ENCODE peak calls at places on chromosomes 12 and 14, in six cellular contexts. R, U, B, E, N and O are unnamed samples.

GRCh38 chr12:132384916-132385315 is 55.5 kb upstream of the GALNT9 start:
- DNase-seq in R (no peak), N (no peak), B (no peak), U (peak; percentile 21), E (no peak), O (no peak)

GRCh38 chr14:105071942-105072341 is 6.7 kb upstream of the GPR132 start:
- DNase-seq in E (no peak), B (no peak), R (no peak), U (peak; percentile 66), N (no peak), O (peak; percentile 44)

GRCh38 chr14:106843951-106844483 is 1317.6 kb downstream of the TMEM121 start:
- DNase-seq in R (peak; percentile 75), U (peak; percentile 76), E (no peak), B (no peak), N (no peak), O (peak; percentile 74)

GRCh38 chr14:99325591-99325990 is 53.6 kb upstream of the BCL11B start:
- DNase-seq in B (no peak), U (no peak), R (no peak), E (no peak), N (no peak), O (no peak)

GRCh38 chr12:41188058-41188840 is at the start of gene PDZRN4:
- DNase-seq in E (peak; percentile 25), U (peak; percentile 79), B (peak; percentile 81), N (peak; percentile 13), R (no peak), O (no peak)

GRCh38 chr12:6925543-6926279 is 2.0 kb upstream of the ATN1 start:
- DNase-seq in E (peak; percentile 91), R (peak; percentile 77), N (peak; percentile 71), B (peak; percentile 92), U (peak; percentile 88), O (peak; percentile 76)

GRCh38 chr12:5078423-5078822 is 34.7 kb downstream of the KCNA5 start:
- DNase-seq in E (no peak), U (peak; percentile 90), B (peak; percentile 96), N (peak; percentile 75), R (no peak), O (no peak)

GRCh38 chr14:58663494-58664111 is 25.8 kb downstream of the DACT1 start:
- DNase-seq in U (no peak), N (no peak), E (no peak), R (no peak), B (no peak), O (no peak)

GRCh38 chr12:87849074-87849473 is 180.1 kb downstream of the C12orf50 start:
- DNase-seq in R (no peak), N (no peak), U (no peak), B (no peak), E (no peak), O (no peak)

GRCh38 chr14:32044454-32044853 is 32.6 kb upstream of the ARHGAP5 start:
- DNase-seq in U (no peak), N (no peak), B (no peak), R (no peak), E (no peak), O (no peak)

GRCh38 chr12:68617160-68617926 is 6.6 kb downstream of the RAP1B start:
- DNase-seq in N (no peak), U (no peak), R (no peak), E (no peak), B (no peak), O (no peak)

GRCh38 chr12:11727133-11727664 is 77.7 kb downstream of the ETV6 start:
- DNase-seq in B (no peak), U (no peak), R (no peak), N (no peak), E (no peak), O (no peak)

GRCh38 chr14:93941293-93941910 is 14.3 kb downstream of the FAM181A start:
- DNase-seq in N (no peak), B (no peak), U (no peak), E (no peak), R (no peak), O (peak; percentile 49)

GRCh38 chr14:99534863-99535262 is 53.7 kb downstream of the CCNK start:
- DNase-seq in U (no peak), N (peak; percentile 53), E (no peak), R (no peak), B (no peak), O (no peak)

GRCh38 chr12:79689477-79690155 is 1.1 kb downstream of the PAWR start:
- DNase-seq in E (peak; percentile 76), U (peak; percentile 80), N (peak; percentile 37), B (peak; percentile 69), R (peak; percentile 49), O (peak; percentile 74)

GRCh38 chr12:77377116-77377515 is 311.7 kb upstream of the E2F7 start:
- DNase-seq in R (no peak), B (no peak), N (no peak), E (no peak), U (no peak), O (no peak)

GRCh38 chr14:67926821-67927220 is 107.2 kb downstream of the RAD51B start:
- DNase-seq in N (no peak), B (no peak), U (no peak), E (no peak), R (no peak), O (no peak)

GRCh38 chr12:81517296-81517695 is 241.9 kb downstream of the PPFIA2 start:
- DNase-seq in U (no peak), E (no peak), R (no peak), N (no peak), B (no peak), O (no peak)

GRCh38 chr12:58969227-58969626 is 48.9 kb upstream of the LRIG3 start:
- DNase-seq in R (no peak), E (no peak), B (no peak), U (no peak), N (no peak), O (no peak)

DNA sequence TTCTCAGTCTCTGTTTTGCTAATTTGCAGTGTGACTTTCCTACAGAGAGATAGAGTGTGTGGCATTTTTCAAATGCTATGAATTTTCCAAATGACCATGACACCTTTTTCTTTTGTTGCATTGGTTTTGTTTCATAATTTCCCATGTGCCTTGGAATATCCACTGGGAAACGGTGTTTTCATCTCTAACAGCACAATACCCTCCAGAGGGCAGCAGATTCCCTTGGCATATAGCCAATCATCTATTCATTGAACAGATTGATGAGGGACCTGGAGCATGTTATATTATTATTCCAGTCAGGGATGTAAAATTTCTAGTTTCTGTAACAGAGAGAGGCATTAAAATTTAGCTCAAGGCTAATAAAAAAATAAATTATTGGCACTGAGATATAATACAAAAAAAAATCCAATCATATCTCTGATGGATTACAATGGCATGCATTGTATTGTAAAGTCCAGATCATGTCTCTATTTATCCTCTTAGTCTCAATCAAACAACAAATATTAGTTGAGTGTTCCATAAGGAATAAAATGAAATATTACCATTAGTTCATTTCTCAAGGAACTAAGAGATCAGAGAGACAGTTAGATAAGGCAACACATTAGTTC is 29.6 kb upstream of the NTN4 start:
- DNase-seq in U (no peak), B (no peak), R (peak; percentile 63), N (no peak), E (peak; percentile 75), O (peak; percentile 86)
- TF ChIP-seq CTCF in U (peak; percentile 58), B (peak; percentile 41), R (peak; percentile 22), N (peak; percentile 20), E (peak; percentile 70), O (no peak)

GRCh38 chr14:97442363-97442762 is 645.2 kb downstream of the VRK1 start:
- DNase-seq in U (no peak), N (no peak), B (no peak), R (no peak), E (no peak), O (no peak)

GRCh38 chr14:97443412-97443811 is 646.2 kb downstream of the VRK1 start:
- DNase-seq in E (no peak), N (no peak), R (no peak), B (no peak), U (no peak), O (no peak)

GRCh38 chr14:97446087-97446486 is 648.9 kb downstream of the VRK1 start:
- DNase-seq in R (no peak), U (no peak), E (no peak), B (no peak), N (no peak), O (no peak)

GRCh38 chr14:97444248-97444647 is 647.1 kb downstream of the VRK1 start:
- DNase-seq in E (no peak), U (no peak), R (no peak), B (no peak), N (no peak), O (no peak)

DNA sequence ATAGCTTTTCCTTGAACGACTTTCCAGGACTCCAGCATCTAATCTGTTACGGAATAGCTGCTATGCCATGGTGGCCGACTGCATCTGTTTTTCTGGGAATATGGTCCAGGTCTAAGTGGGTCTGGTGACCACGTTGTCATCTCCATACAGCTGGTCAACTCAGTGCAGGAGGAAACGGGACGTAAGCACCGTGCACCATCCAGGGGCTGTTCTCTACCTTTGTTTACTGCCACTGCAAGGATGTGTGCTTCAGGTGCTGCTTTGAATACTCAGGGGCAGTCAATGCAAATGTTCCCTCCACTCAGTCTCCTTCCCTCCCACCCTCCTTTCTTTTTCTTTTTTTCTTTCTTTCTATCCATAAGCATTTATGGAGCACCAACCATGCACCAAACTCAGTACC is 648.2 kb downstream of the VRK1 start:
- DNase-seq in U (no peak), B (no peak), R (no peak), N (no peak), E (no peak), O (no peak)
- H3K9me3 ChIP-seq in U (no peaks in the 10 kb centered on the region), B (no peaks in the 10 kb centered on the region), R (no peaks in the 10 kb centered on the region), N (no peaks in the 10 kb centered on the region), E (no peaks in the 10 kb centered on the region), O (no peaks in the 10 kb centered on the region)

DNA sequence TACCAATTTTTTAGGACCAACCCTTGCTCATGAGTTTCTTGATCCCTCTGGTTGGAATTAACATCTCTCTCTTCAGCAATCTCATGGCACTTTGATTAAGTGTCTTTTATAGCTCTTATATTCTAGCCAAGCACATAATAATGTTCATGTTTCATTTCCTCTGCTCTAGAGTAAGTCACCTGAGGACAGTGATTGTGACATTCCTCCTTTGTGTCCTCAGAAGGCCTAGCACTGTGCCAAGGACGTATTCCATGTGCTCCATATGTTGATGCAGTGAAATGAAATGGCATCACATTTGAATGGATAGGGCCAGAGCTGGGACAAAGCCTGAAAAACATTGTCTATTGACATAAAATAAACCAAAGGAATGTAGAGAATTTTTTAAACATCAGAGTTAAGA is 322.8 kb upstream of the PRICKLE1 start:
- DNase-seq in U (no peak), N (no peak), B (no peak), E (no peak), R (no peak), O (no peak)
- H3K4me3 ChIP-seq in U (no peak overlapping the region), N (no peak overlapping the region), B (no peak overlapping the region), E (no peak overlapping the region), R (no peak overlapping the region), O (no peak overlapping the region)

DNA sequence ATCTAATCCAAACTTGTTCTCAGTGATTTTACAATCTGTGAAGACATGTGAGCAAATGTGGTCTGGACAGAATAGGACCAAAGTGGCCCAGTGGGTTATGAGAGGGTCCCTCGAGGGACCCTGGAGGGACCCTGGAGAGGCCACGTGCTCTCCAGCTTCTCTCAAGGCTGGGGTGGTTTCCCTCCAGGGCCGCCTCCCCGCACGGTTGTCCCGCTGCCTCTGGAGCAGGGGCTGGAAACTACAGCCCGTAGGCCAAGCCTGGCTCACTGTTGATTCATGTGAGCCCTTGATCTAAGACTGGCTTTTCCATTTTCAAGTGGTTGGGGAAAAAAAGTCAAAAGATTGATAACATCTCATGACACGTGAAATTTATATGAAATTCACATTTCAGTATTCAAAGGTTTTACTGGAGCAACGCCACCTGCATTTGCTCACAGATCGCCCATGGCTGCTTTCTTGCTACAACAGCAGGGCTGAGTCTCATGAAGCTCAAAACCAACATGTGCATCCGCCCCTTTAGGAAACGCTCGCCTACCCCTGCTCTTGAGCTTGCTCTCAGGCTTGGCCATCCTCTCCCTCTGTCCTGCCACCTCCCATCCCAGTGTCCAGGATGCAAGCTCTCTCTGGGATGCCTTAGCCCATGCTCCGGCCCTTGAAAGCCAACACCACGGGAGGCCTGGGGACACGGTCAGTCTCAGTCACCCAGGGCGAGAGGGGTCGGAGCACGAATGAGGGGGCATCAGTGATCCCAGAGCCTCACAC is 12.1 kb upstream of the LRTM2 start:
- DNase-seq in U (peak; percentile 36), R (no peak), B (peak; percentile 40), E (no peak), N (no peak), O (no peak)
- TF ChIP-seq CTCF in U (no peak), R (no peak), B (no peak), E (no peak), N (no peak), O (no peak)